ENCODE peak calls at places on chromosomes 12 and 14, in four cellular contexts. One of them, this sample, is unnamed.

GRCh38 chr12:29131539-29131938 is 17.5 kb upstream of the FAR2 start:
- DNase-seq in mucosa of gallbladder: no peak
- DNase-seq in stimulated activated CD8-positive, alpha-beta memory T cell treated with anti-CD3 and anti-CD28 coated beads, Interleukin-12 subunit alpha, Interleukin-12 subunit beta, amount 100 ng/mL, for 1 hour: no peak
- DNase-seq in tibial artery: no peak
- DNase-seq in this sample: no peak

GRCh38 chr14:96318836-96319235 is 44.3 kb downstream of the ATG2B start:
- DNase-seq in mucosa of gallbladder: no peak
- DNase-seq in stimulated activated CD8-positive, alpha-beta memory T cell treated with anti-CD3 and anti-CD28 coated beads, Interleukin-12 subunit alpha, Interleukin-12 subunit beta, amount 100 ng/mL, for 1 hour: no peak
- DNase-seq in tibial artery: no peak
- DNase-seq in this sample: no peak

GRCh38 chr12:71476513-71476912 is 36.9 kb downstream of the LGR5 start:
- DNase-seq in mucosa of gallbladder: no peak
- DNase-seq in stimulated activated CD8-positive, alpha-beta memory T cell treated with anti-CD3 and anti-CD28 coated beads, Interleukin-12 subunit alpha, Interleukin-12 subunit beta, amount 100 ng/mL, for 1 hour: no peak
- DNase-seq in tibial artery: peak; percentile 41
- DNase-seq in this sample: no peak

GRCh38 chr12:113161415-113162016 is 12.0 kb downstream of the CFAP73 start:
- DNase-seq in mucosa of gallbladder: no peak
- DNase-seq in stimulated activated CD8-positive, alpha-beta memory T cell treated with anti-CD3 and anti-CD28 coated beads, Interleukin-12 subunit alpha, Interleukin-12 subunit beta, amount 100 ng/mL, for 1 hour: no peak
- DNase-seq in tibial artery: no peak
- DNase-seq in this sample: no peak

GRCh38 chr12:128817115-128818015 is 6.4 kb downstream of the SLC15A4 start:
- DNase-seq in mucosa of gallbladder: peak; percentile 75
- DNase-seq in stimulated activated CD8-positive, alpha-beta memory T cell treated with anti-CD3 and anti-CD28 coated beads, Interleukin-12 subunit alpha, Interleukin-12 subunit beta, amount 100 ng/mL, for 1 hour: no peak
- DNase-seq in tibial artery: peak; percentile 71
- DNase-seq in this sample: no peak

GRCh38 chr14:36751116-36751515 is 89.5 kb downstream of the PAX9 start:
- DNase-seq in mucosa of gallbladder: no peak
- DNase-seq in stimulated activated CD8-positive, alpha-beta memory T cell treated with anti-CD3 and anti-CD28 coated beads, Interleukin-12 subunit alpha, Interleukin-12 subunit beta, amount 100 ng/mL, for 1 hour: no peak
- DNase-seq in tibial artery: no peak
- DNase-seq in this sample: no peak

GRCh38 chr12:644818-645552 is 18.3 kb downstream of the NINJ2 start:
- DNase-seq in mucosa of gallbladder: no peak
- DNase-seq in stimulated activated CD8-positive, alpha-beta memory T cell treated with anti-CD3 and anti-CD28 coated beads, Interleukin-12 subunit alpha, Interleukin-12 subunit beta, amount 100 ng/mL, for 1 hour: no peak
- DNase-seq in tibial artery: no peak
- DNase-seq in this sample: no peak

GRCh38 chr12:131736807-131737484 is 26.1 kb downstream of the SFSWAP start:
- DNase-seq in mucosa of gallbladder: no peak
- DNase-seq in stimulated activated CD8-positive, alpha-beta memory T cell treated with anti-CD3 and anti-CD28 coated beads, Interleukin-12 subunit alpha, Interleukin-12 subunit beta, amount 100 ng/mL, for 1 hour: no peak
- DNase-seq in tibial artery: no peak
- DNase-seq in this sample: no peak

GRCh38 chr12:110005319-110005973 is 6.2 kb downstream of the ANKRD13A start:
- DNase-seq in mucosa of gallbladder: no peak
- DNase-seq in stimulated activated CD8-positive, alpha-beta memory T cell treated with anti-CD3 and anti-CD28 coated beads, Interleukin-12 subunit alpha, Interleukin-12 subunit beta, amount 100 ng/mL, for 1 hour: no peak
- DNase-seq in tibial artery: no peak
- DNase-seq in this sample: no peak

GRCh38 chr14:71029236-71029781 is 122.0 kb downstream of the PCNX1 start:
- DNase-seq in mucosa of gallbladder: no peak
- DNase-seq in stimulated activated CD8-positive, alpha-beta memory T cell treated with anti-CD3 and anti-CD28 coated beads, Interleukin-12 subunit alpha, Interleukin-12 subunit beta, amount 100 ng/mL, for 1 hour: no peak
- DNase-seq in tibial artery: no peak
- DNase-seq in this sample: no peak

GRCh38 chr12:47689215-47689614 is 16.6 kb downstream of the RPAP3 start:
- DNase-seq in mucosa of gallbladder: no peak
- DNase-seq in stimulated activated CD8-positive, alpha-beta memory T cell treated with anti-CD3 and anti-CD28 coated beads, Interleukin-12 subunit alpha, Interleukin-12 subunit beta, amount 100 ng/mL, for 1 hour: no peak
- DNase-seq in tibial artery: no peak
- DNase-seq in this sample: no peak

GRCh38 chr12:122947352-122947792 is 18.9 kb downstream of the ABCB9 start:
- DNase-seq in mucosa of gallbladder: peak; percentile 53
- DNase-seq in stimulated activated CD8-positive, alpha-beta memory T cell treated with anti-CD3 and anti-CD28 coated beads, Interleukin-12 subunit alpha, Interleukin-12 subunit beta, amount 100 ng/mL, for 1 hour: no peak
- DNase-seq in tibial artery: peak; percentile 63
- DNase-seq in this sample: no peak

GRCh38 chr12:120230326-120230973 is 29.5 kb upstream of the RPLP0 start:
- DNase-seq in mucosa of gallbladder: peak; percentile 59
- DNase-seq in stimulated activated CD8-positive, alpha-beta memory T cell treated with anti-CD3 and anti-CD28 coated beads, Interleukin-12 subunit alpha, Interleukin-12 subunit beta, amount 100 ng/mL, for 1 hour: no peak
- DNase-seq in tibial artery: peak; percentile 79
- DNase-seq in this sample: no peak

GRCh38 chr14:96589577-96589976 is 87.4 kb downstream of the PAPOLA start:
- DNase-seq in mucosa of gallbladder: no peak
- DNase-seq in stimulated activated CD8-positive, alpha-beta memory T cell treated with anti-CD3 and anti-CD28 coated beads, Interleukin-12 subunit alpha, Interleukin-12 subunit beta, amount 100 ng/mL, for 1 hour: no peak
- DNase-seq in tibial artery: no peak
- DNase-seq in this sample: no peak

GRCh38 chr14:65211341-65211987 is 109.1 kb upstream of the MAX start:
- DNase-seq in mucosa of gallbladder: no peak
- DNase-seq in stimulated activated CD8-positive, alpha-beta memory T cell treated with anti-CD3 and anti-CD28 coated beads, Interleukin-12 subunit alpha, Interleukin-12 subunit beta, amount 100 ng/mL, for 1 hour: no peak
- DNase-seq in tibial artery: no peak
- DNase-seq in this sample: no peak

GRCh38 chr14:102027951-102028350 is 58.9 kb downstream of the HSP90AA1 start:
- DNase-seq in mucosa of gallbladder: no peak
- DNase-seq in stimulated activated CD8-positive, alpha-beta memory T cell treated with anti-CD3 and anti-CD28 coated beads, Interleukin-12 subunit alpha, Interleukin-12 subunit beta, amount 100 ng/mL, for 1 hour: no peak
- DNase-seq in tibial artery: no peak
- DNase-seq in this sample: no peak

GRCh38 chr12:15664491-15664890 is 124.7 kb downstream of the EPS8 start:
- DNase-seq in mucosa of gallbladder: no peak
- DNase-seq in stimulated activated CD8-positive, alpha-beta memory T cell treated with anti-CD3 and anti-CD28 coated beads, Interleukin-12 subunit alpha, Interleukin-12 subunit beta, amount 100 ng/mL, for 1 hour: no peak
- DNase-seq in tibial artery: no peak
- DNase-seq in this sample: no peak

GRCh38 chr14:72613196-72613974 is 280.5 kb downstream of the DPF3 start:
- DNase-seq in mucosa of gallbladder: peak; percentile 55
- DNase-seq in stimulated activated CD8-positive, alpha-beta memory T cell treated with anti-CD3 and anti-CD28 coated beads, Interleukin-12 subunit alpha, Interleukin-12 subunit beta, amount 100 ng/mL, for 1 hour: no peak
- DNase-seq in tibial artery: peak; percentile 72
- DNase-seq in this sample: no peak

GRCh38 chr12:121795029-121795977 is 1.8 kb upstream of the RHOF start:
- DNase-seq in mucosa of gallbladder: peak; percentile 92
- DNase-seq in stimulated activated CD8-positive, alpha-beta memory T cell treated with anti-CD3 and anti-CD28 coated beads, Interleukin-12 subunit alpha, Interleukin-12 subunit beta, amount 100 ng/mL, for 1 hour: peak; percentile 76
- DNase-seq in tibial artery: peak; percentile 90
- DNase-seq in this sample: peak; percentile 59

GRCh38 chr14:43803076-43803689 is 703.9 kb downstream of the FSCB start:
- DNase-seq in mucosa of gallbladder: no peak
- DNase-seq in stimulated activated CD8-positive, alpha-beta memory T cell treated with anti-CD3 and anti-CD28 coated beads, Interleukin-12 subunit alpha, Interleukin-12 subunit beta, amount 100 ng/mL, for 1 hour: no peak
- DNase-seq in tibial artery: no peak
- DNase-seq in this sample: no peak